ENCODE peak calls at places on chromosomes 13 and 19, in six cellular contexts. D is HS-5; M is SHP77; W is stimulated activated CD8-positive, alpha-beta memory T cell treated with anti-CD3 and anti-CD28 coated beads, Interleukin-4, amount 100 ng/mL, for 48 hours; N is kidney glomerular epithelial cell; Q is SW 1271. E is an unnamed sample.

GRCh38 chr19:38245826-38246498 is 10.2 kb downstream of the PPP1R14A start:
- DNase-seq in N (peak; percentile 18), D (no peak), W (no peak), Q (no peak), M (no peak), E (no peak)

GRCh38 chr19:9939301-9939913 is 3.1 kb upstream of the OLFM2 start:
- DNase-seq in N (no peak), D (no peak), M (no peak), Q (no peak), W (no peak), E (no peak)

GRCh38 chr13:50908371-50908770 is 1.2 kb upstream of the RNASEH2B start:
- DNase-seq in M (no peak), N (no peak), D (no peak), Q (no peak), W (no peak), E (no peak)

GRCh38 chr13:63088226-63088625 is 1672.6 kb upstream of the PCDH20 start:
- DNase-seq in M (no peak), W (no peak), D (no peak), N (no peak), Q (no peak), E (no peak)

GRCh38 chr13:27696731-27697130 is 75.0 kb downstream of the POLR1D start:
- DNase-seq in Q (no peak), W (no peak), M (no peak), N (no peak), D (no peak), E (no peak)

GRCh38 chr19:6590458-6591319 is at the start of gene CD70:
- DNase-seq in N (peak; percentile 72), Q (peak; percentile 39), W (peak; percentile 72), D (no peak), M (no peak), E (peak; percentile 74)

GRCh38 chr19:1173160-1173844 is 766 bp downstream of the SBNO2 start:
- DNase-seq in D (no peak), N (no peak), M (no peak), Q (no peak), W (peak; percentile 52), E (no peak)

GRCh38 chr13:97243915-97244820 is 22.0 kb downstream of the MBNL2 start:
- DNase-seq in M (no peak), Q (no peak), D (no peak), N (no peak), W (no peak), E (no peak)

GRCh38 chr19:18172331-18173053 is 1.1 kb upstream of the IFI30 start:
- DNase-seq in D (no peak), Q (no peak), N (no peak), M (no peak), W (no peak), E (no peak)

GRCh38 chr19:7348587-7349230 is at the start of gene ARHGEF18:
- DNase-seq in W (peak; percentile 65), M (no peak), Q (no peak), D (no peak), N (no peak), E (peak; percentile 66)

GRCh38 chr19:19427302-19427701 is 21.8 kb downstream of the GATAD2A start:
- DNase-seq in Q (no peak), M (no peak), W (no peak), N (no peak), D (no peak), E (no peak)

GRCh38 chr13:49587311-49587847 is 2.0 kb upstream of the RCBTB1 start:
- DNase-seq in M (no peak), W (no peak), N (no peak), Q (no peak), D (no peak), E (no peak)

GRCh38 chr13:27137759-27138158 is 33.9 kb downstream of the USP12 start:
- DNase-seq in Q (no peak), D (no peak), M (no peak), W (no peak), N (no peak), E (no peak)

GRCh38 chr19:52296400-52296772 is 583 bp upstream of the ZNF480 start:
- DNase-seq in Q (no peak), N (no peak), D (no peak), W (no peak), M (no peak), E (no peak)

GRCh38 chr19:2458054-2458453 is 1.3 kb upstream of the LMNB2 start:
- DNase-seq in M (no peak), Q (no peak), N (no peak), D (no peak), W (no peak), E (no peak)

GRCh38 chr13:30081331-30081730 is 226.0 kb downstream of the KATNAL1 start:
- DNase-seq in Q (no peak), N (no peak), D (no peak), W (no peak), M (no peak), E (no peak)

E was measured in activated CD4-positive, alpha-beta memory T cell treated with anti-CD3 and anti-CD28 coated beads for 36 hours.